ENCODE peak calls at places on chromosomes 1 and 21, in ten cellular contexts. W is bronchial epithelial cell, C is NCI-H2227 treated with DMSO at 0.1 percent for 48 hours, S is HS-27A, R is amniotic stem cell, I is RPMI7951, B is endodermal cell, N is GM04504, U is stomach, Z is LHCN-M2. M is an unnamed sample.

GRCh38 chr1:72286401-72286800 is 4.1 kb upstream of the NEGR1 start:
- DNase-seq in W (no peak), C (no peak), S (no peak), R (no peak), I (no peak), B (no peak), N (no peak), U (no peak), Z (no peak), M (no peak)

GRCh38 chr1:1213153-1213918 is 617 bp downstream of the TNFRSF4 start:
- DNase-seq in W (no peak), C (no peak), S (no peak), R (no peak), I (no peak), B (no peak), N (no peak), U (peak), Z (no peak), M (no peak)

GRCh38 chr1:30887485-30888315 is 20.9 kb downstream of the SDC3 start:
- DNase-seq in W (no peak), C (no peak), S (no peak), R (no peak), I (peak), B (peak), N (peak), U (no peak), Z (peak), M (no peak)

GRCh38 chr1:184974086-184974836 is at the start of gene NIBAN1:
- DNase-seq in W (peak), C (peak), S (peak), R (no peak), I (peak), B (peak), N (peak), U (peak), Z (no peak), M (peak)

GRCh38 chr1:89465201-89465600 is 59.4 kb upstream of the LRRC8B start:
- DNase-seq in W (peak), C (no peak), S (no peak), R (no peak), I (no peak), B (no peak), N (no peak), U (no peak), Z (peak), M (no peak)

GRCh38 chr1:200787896-200788387 is 49.2 kb downstream of the CAMSAP2 start:
- DNase-seq in W (no peak), C (no peak), S (no peak), R (no peak), I (no peak), B (no peak), N (no peak), U (no peak), Z (no peak), M (no peak)

GRCh38 chr1:166032901-166033371 is 133.9 kb downstream of the FAM78B start:
- DNase-seq in W (no peak), C (peak), S (no peak), R (no peak), I (no peak), B (peak), N (no peak), U (peak), Z (peak), M (peak)

GRCh38 chr1:192951961-192952460 is 107.1 kb downstream of the UCHL5 start:
- DNase-seq in W (peak), C (no peak), S (peak), R (peak), I (peak), B (no peak), N (peak), U (no peak), Z (peak), M (no peak)

GRCh38 chr1:221839794-221840395 is 98.0 kb upstream of the DUSP10 start:
- DNase-seq in W (peak), C (no peak), S (peak), R (peak), I (peak), B (no peak), N (peak), U (peak), Z (peak), M (peak)

GRCh38 chr1:172154571-172154970 is 265.9 kb upstream of the C1orf105 start:
- DNase-seq in W (peak), C (no peak), S (no peak), R (peak), I (peak), B (no peak), N (no peak), U (no peak), Z (peak), M (no peak)

GRCh38 chr1:119987112-119987511 is 82.3 kb downstream of the NOTCH2 start:
- DNase-seq in W (peak), C (no peak), S (peak), R (peak), I (peak), B (no peak), N (peak), U (no peak), Z (peak), M (no peak)

GRCh38 chr1:241610056-241610815 is 29.9 kb downstream of the CHML start:
- DNase-seq in W (peak), C (peak), S (no peak), R (no peak), I (peak), B (peak), N (no peak), U (peak), Z (peak), M (peak)

GRCh38 chr21:39670741-39671140 is 58.0 kb downstream of the B3GALT5 start:
- DNase-seq in W (no peak), C (no peak), S (no peak), R (no peak), I (no peak), B (peak), N (no peak), U (no peak), Z (no peak), M (no peak)

GRCh38 chr1:4048076-4048475 is 148.0 kb upstream of the C1orf174 start:
- DNase-seq in W (no peak), C (no peak), S (no peak), R (no peak), I (no peak), B (no peak), N (no peak), U (no peak), Z (no peak), M (peak)

GRCh38 chr21:30146558-30147282 is 19.9 kb downstream of the CLDN17 start:
- DNase-seq in W (peak), C (no peak), S (no peak), R (no peak), I (no peak), B (no peak), N (no peak), U (no peak), Z (no peak), M (no peak)